ENCODE peak calls at places on chromosomes 2 and 18, in nine cellular contexts. L is aorta; Q is stimulated activated CD8-positive, alpha-beta memory T cell treated with anti-CD3 and anti-CD28 coated beads, Interleukin-7, amount 100 ng/mL, for 1 hour; N is body of pancreas; C is ACHN; H is type B pancreatic cell; T is HT1080; X is iPS DF 6.9; W is RPMI8226. M is an unnamed sample.

GRCh38 chr2:100707016-100707947 is 112.7 kb upstream of the NPAS2 start:
- DNase-seq in L (no peak), W (no peak), X (no peak), T (no peak), Q (no peak), C (no peak), H (no peak), N (no peak), M (no peak)

GRCh38 chr2:7625392-7626138 is 708.4 kb downstream of the RNF144A start:
- DNase-seq in N (no peak), T (no peak), W (peak; percentile 14), L (no peak), H (no peak), Q (no peak), X (no peak), C (no peak), M (peak; percentile 76)

GRCh38 chr2:36951574-36951973 is 14.8 kb downstream of the STRN start:
- DNase-seq in N (no peak), T (peak; percentile 74), Q (no peak), C (peak; percentile 9), H (no peak), X (no peak), L (no peak), W (no peak), M (no peak)

GRCh38 chr2:15560404-15560987 is 638 bp downstream of the NBAS start:
- DNase-seq in H (no peak), N (no peak), X (no peak), C (peak; percentile 46), L (no peak), T (peak; percentile 23), W (peak; percentile 30), Q (no peak), M (peak; percentile 25)

GRCh38 chr2:73700111-73700510 is 37.0 kb downstream of the TPRKB start:
- DNase-seq in L (no peak), T (no peak), C (no peak), N (peak; percentile 24), W (no peak), H (no peak), X (no peak), Q (no peak), M (no peak)

GRCh38 chr2:174059178-174059874 is 94.2 kb upstream of the SP3 start:
- DNase-seq in H (no peak), T (peak; percentile 35), N (no peak), Q (no peak), X (no peak), L (no peak), C (no peak), W (no peak), M (no peak)

GRCh38 chr2:240995041-240995960 is 3.1 kb upstream of the SNED1 start:
- DNase-seq in H (peak; percentile 64), C (no peak), N (no peak), Q (no peak), L (peak; percentile 72), T (no peak), X (no peak), W (no peak), M (no peak)

GRCh38 chr2:231104115-231104713 is 20.6 kb downstream of the HTR2B start:
- DNase-seq in Q (peak; percentile 36), C (peak; percentile 76), W (peak; percentile 33), X (no peak), N (peak; percentile 43), T (peak; percentile 59), H (no peak), L (no peak), M (no peak)

GRCh38 chr2:42359304-42359749 is 1.7 kb downstream of the COX7A2L start:
- DNase-seq in H (no peak), T (no peak), C (peak; percentile 33), X (no peak), Q (no peak), W (no peak), L (no peak), N (no peak), M (no peak)

GRCh38 chr18:35611518-35611917 is 30.0 kb downstream of the GALNT1 start:
- DNase-seq in X (no peak), C (no peak), H (no peak), T (no peak), L (no peak), W (no peak), Q (no peak), N (no peak), M (no peak)

GRCh38 chr18:63307555-63308200 is 11.9 kb downstream of the BCL2 start:
- DNase-seq in T (no peak), X (no peak), N (no peak), C (no peak), Q (no peak), H (no peak), L (no peak), W (no peak), M (no peak)

GRCh38 chr2:207928079-207928478 is 97.2 kb downstream of the PLEKHM3 start:
- DNase-seq in Q (no peak), X (no peak), C (no peak), N (no peak), H (no peak), W (no peak), T (no peak), L (no peak), M (no peak)

GRCh38 chr2:189285962-189286648 is 106.5 kb upstream of the COL5A2 start:
- DNase-seq in W (no peak), H (no peak), L (no peak), X (no peak), T (peak; percentile 74), Q (no peak), C (peak; percentile 20), N (no peak), M (no peak)

GRCh38 chr2:68344031-68344430 is 21.1 kb upstream of the PLEK start:
- DNase-seq in H (no peak), L (no peak), T (no peak), X (no peak), N (no peak), C (no peak), W (no peak), Q (no peak), M (no peak)

GRCh38 chr2:120539937-120540718 is 194.2 kb downstream of the INHBB start:
- DNase-seq in T (peak; percentile 33), X (no peak), W (no peak), C (no peak), L (peak; percentile 91), H (no peak), Q (no peak), N (peak; percentile 85), M (no peak)

GRCh38 chr18:6004683-6005082 is 109.4 kb upstream of the TMEM200C start:
- DNase-seq in W (no peak), N (no peak), T (no peak), H (no peak), C (no peak), L (no peak), Q (no peak), X (no peak), M (no peak)

GRCh38 chr2:37560863-37561614 is 110.4 kb downstream of the CDC42EP3 start:
- DNase-seq in T (no peak), N (no peak), H (no peak), L (no peak), W (peak; percentile 11), X (no peak), Q (no peak), C (no peak), M (peak; percentile 58)

GRCh38 chr2:72674982-72675915 is 150.6 kb downstream of the EXOC6B start:
- DNase-seq in T (no peak), W (no peak), H (no peak), X (no peak), C (no peak), L (no peak), N (no peak), Q (no peak), M (no peak)

GRCh38 chr18:31555971-31556747 is 35.5 kb upstream of the TTR start:
- DNase-seq in H (no peak), W (peak; percentile 72), L (no peak), X (peak; percentile 29), T (peak; percentile 69), C (peak; percentile 67), N (peak; percentile 55), Q (no peak), M (peak; percentile 55)

GRCh38 chr2:176124358-176125214 is 2.1 kb downstream of the HOXD9 start:
- DNase-seq in C (no peak), L (no peak), Q (no peak), W (no peak), X (no peak), T (no peak), H (no peak), N (no peak), M (no peak)

GRCh38 chr18:12005542-12006487 is 24.5 kb downstream of the IMPA2 start:
- DNase-seq in C (no peak), H (no peak), T (no peak), X (no peak), W (no peak), L (peak; percentile 35), Q (no peak), N (peak; percentile 63), M (no peak)

GRCh38 chr2:60849165-60849564 is 32.2 kb upstream of the REL start:
- DNase-seq in L (no peak), T (no peak), Q (no peak), W (no peak), C (no peak), N (no peak), X (no peak), H (no peak), M (no peak)

GRCh38 chr2:64439194-64439593 is 14.8 kb upstream of the LGALSL start:
- DNase-seq in L (no peak), X (no peak), H (no peak), Q (no peak), T (no peak), C (no peak), N (no peak), W (no peak), M (no peak)

GRCh38 chr2:109171444-109172334 is 42.7 kb downstream of the SH3RF3 start:
- DNase-seq in Q (no peak), C (no peak), T (peak; percentile 91), N (no peak), X (no peak), L (peak; percentile 91), W (no peak), H (no peak), M (no peak)

GRCh38 chr2:43041167-43041566 is 185.2 kb downstream of the ZFP36L2 start:
- DNase-seq in X (no peak), T (no peak), C (no peak), N (peak; percentile 5), Q (no peak), L (no peak), H (no peak), W (no peak), M (no peak)